ENCODE peak calls at places on chromosomes 5 and 9, in seven cellular contexts. U is foreskin fibroblast, D is GM13977, F is cardiac muscle cell, Q is CD14-positive monocyte, A is IMR-90, X is mesothelial cell of epicardium. M is an unnamed sample.

GRCh38 chr9:135061441-135061840 is 26.0 kb upstream of the OLFM1 start:
- DNase-seq in U (no peak), D (no peak), F (no peak), Q (no peak), A (no peak), X (peak; percentile 6), M (peak; percentile 18)

GRCh38 chr9:132943677-132944293 is 631 bp downstream of the TSC1 start:
- DNase-seq in U (peak; percentile 16), D (peak; percentile 30), F (no peak), Q (no peak), A (no peak), X (no peak), M (no peak)

GRCh38 chr9:112496074-112496722 is 9.6 kb downstream of the KIAA1958 start:
- DNase-seq in U (no peak), D (no peak), F (peak; percentile 36), Q (no peak), A (peak; percentile 15), X (no peak), M (no peak)

GRCh38 chr5:133259199-133259997 is 207.6 kb downstream of the HSPA4 start:
- DNase-seq in U (no peak), D (no peak), F (no peak), Q (no peak), A (no peak), X (no peak), M (peak; percentile 13)

GRCh38 chr5:153517105-153517700 is 26.7 kb downstream of the GRIA1 start:
- DNase-seq in U (no peak), D (no peak), F (no peak), Q (no peak), A (no peak), X (no peak), M (no peak)

GRCh38 chr5:4738298-4738697 is 401.8 kb upstream of the ADAMTS16 start:
- DNase-seq in U (no peak), D (no peak), F (no peak), Q (no peak), A (no peak), X (no peak), M (no peak)

GRCh38 chr5:175867587-175868347 is 3.6 kb upstream of the CPLX2 start:
- DNase-seq in U (no peak), D (no peak), F (peak; percentile 2), Q (no peak), A (no peak), X (no peak), M (no peak)

GRCh38 chr5:107853031-107853430 is 182.3 kb upstream of the EFNA5 start:
- DNase-seq in U (no peak), D (no peak), F (no peak), Q (no peak), A (no peak), X (no peak), M (no peak)

GRCh38 chr5:33205727-33206410 is 234.9 kb upstream of the TARS1 start:
- DNase-seq in U (no peak), D (no peak), F (peak; percentile 19), Q (no peak), A (no peak), X (no peak), M (no peak)

GRCh38 chr5:13248236-13248635 is 696.3 kb downstream of the DNAH5 start:
- DNase-seq in U (no peak), D (no peak), F (no peak), Q (no peak), A (no peak), X (no peak), M (no peak)

GRCh38 chr5:82386576-82386975 is 108.4 kb upstream of the RPS23 start:
- DNase-seq in U (no peak), D (no peak), F (no peak), Q (no peak), A (no peak), X (no peak), M (no peak)

GRCh38 chr9:93701494-93702218 is 125.3 kb downstream of the PHF2 start:
- DNase-seq in U (no peak), D (no peak), F (no peak), Q (no peak), A (no peak), X (no peak), M (peak; percentile 59)

GRCh38 chr5:81817980-81818379 is 67.1 kb upstream of the SSBP2 start:
- DNase-seq in U (no peak), D (no peak), F (no peak), Q (no peak), A (no peak), X (no peak), M (no peak)

GRCh38 chr5:74250304-74251102 is 390.0 kb downstream of the ENC1 start:
- DNase-seq in U (no peak), D (no peak), F (peak; percentile 40), Q (no peak), A (no peak), X (no peak), M (no peak)

GRCh38 chr5:9513825-9514224 is 32.0 kb downstream of the SEMA5A start:
- DNase-seq in U (peak; percentile 84), D (no peak), F (peak; percentile 42), Q (no peak), A (peak; percentile 47), X (no peak), M (no peak)

GRCh38 chr5:108637110-108637509 is 110.6 kb upstream of the FER start:
- DNase-seq in U (peak; percentile 51), D (no peak), F (peak; percentile 78), Q (no peak), A (peak; percentile 62), X (no peak), M (no peak)

GRCh38 chr5:2215059-2215458 is 332.3 kb upstream of the IRX4 start:
- DNase-seq in U (no peak), D (no peak), F (no peak), Q (no peak), A (no peak), X (no peak), M (no peak)

GRCh38 chr5:91651704-91652103 is 268.6 kb upstream of the ARRDC3 start:
- DNase-seq in U (no peak), D (no peak), F (no peak), Q (no peak), A (no peak), X (no peak), M (peak; percentile 52)

GRCh38 chr5:79474416-79475173 is 39.3 kb downstream of the HOMER1 start:
- DNase-seq in U (no peak), D (peak; percentile 13), F (no peak), Q (no peak), A (peak; percentile 24), X (no peak), M (no peak)

GRCh38 chr9:29290519-29290918 is 1717.2 kb upstream of the C9orf72 start:
- DNase-seq in U (no peak), D (no peak), F (no peak), Q (no peak), A (no peak), X (no peak), M (no peak)

GRCh38 chr9:29289365-29289764 is 1716.1 kb upstream of the C9orf72 start:
- DNase-seq in U (no peak), D (no peak), F (no peak), Q (no peak), A (no peak), X (no peak), M (no peak)

GRCh38 chr9:29285818-29286217 is 1712.5 kb upstream of the C9orf72 start:
- DNase-seq in U (no peak), D (no peak), F (peak; percentile 3), Q (no peak), A (no peak), X (no peak), M (no peak)
- TF ChIP-seq CTCF in U (no peak), D (no peak), F (no peak), Q (no peak), A (no peak), X (no peak), M (peak; percentile 13)

GRCh38 chr5:95533761-95534160 is 21.0 kb downstream of the SKIC3 start:
- DNase-seq in U (peak; percentile 27), D (no peak), F (no peak), Q (no peak), A (peak; percentile 40), X (no peak), M (no peak)
- TF ChIP-seq CTCF in U (no peak), D (no peak), F (no peak), Q (no peak), A (no peak), X (no peak), M (no peak)

GRCh38 chr5:135218486-135218755 is 180.6 kb downstream of the MACROH2A1 start:
- DNase-seq in U (no peak), D (no peak), F (no peak), Q (peak; percentile 22), A (no peak), X (no peak), M (peak; percentile 47)

GRCh38 chr5:135216813-135217154 is 182.2 kb downstream of the MACROH2A1 start:
- DNase-seq in U (no peak), D (no peak), F (no peak), Q (no peak), A (no peak), X (no peak), M (no peak)

GRCh38 chr5:135219239-135219638 is 179.8 kb downstream of the MACROH2A1 start:
- DNase-seq in U (peak; percentile 57), D (no peak), F (no peak), Q (no peak), A (no peak), X (no peak), M (no peak)

GRCh38 chr5:135216072-135216812 is 182.2 kb upstream of the PITX1 start:
- DNase-seq in U (no peak), D (no peak), F (no peak), Q (peak; percentile 22), A (no peak), X (no peak), M (no peak)

DNA sequence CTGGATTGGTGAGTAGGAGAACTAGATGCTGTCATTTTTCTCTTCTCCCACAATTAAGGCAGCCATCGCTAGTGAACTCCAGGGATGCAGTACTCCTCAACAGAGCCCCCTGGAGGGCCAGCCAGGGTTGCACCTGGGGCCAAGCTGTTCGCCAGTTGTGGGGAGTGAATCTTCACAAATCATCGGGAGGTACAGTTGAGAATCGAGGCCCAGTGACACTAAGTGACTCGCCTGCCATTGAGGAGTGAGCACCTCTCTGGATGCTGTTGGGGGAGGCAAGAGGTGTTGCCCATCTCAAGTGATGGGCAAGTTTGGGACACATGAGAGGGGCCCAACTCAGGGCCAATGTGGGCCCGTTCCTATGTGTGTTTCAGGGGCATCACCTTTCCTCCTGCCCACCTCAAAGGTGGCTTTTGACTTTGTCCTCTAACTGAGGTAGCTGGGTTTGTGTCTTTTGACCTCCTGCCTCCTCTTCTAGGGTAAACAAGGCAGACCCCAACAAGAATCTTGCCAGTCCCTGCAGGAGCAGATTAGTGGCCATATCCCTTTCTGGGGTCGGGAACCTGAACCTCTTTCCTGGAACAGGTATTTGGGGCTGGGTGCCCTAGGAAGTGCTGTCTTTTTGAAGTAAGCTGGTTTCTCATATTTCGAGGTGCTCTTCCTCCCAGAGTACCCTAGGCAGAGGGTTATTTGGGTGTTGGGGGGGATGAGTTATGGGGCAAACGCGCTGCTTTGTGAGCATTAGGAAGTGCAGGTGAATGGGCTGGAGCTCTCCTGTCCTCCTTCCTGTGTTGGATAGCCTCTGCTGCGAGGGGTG is 181.2 kb downstream of the MACROH2A1 start:
- DNase-seq in U (no peak), D (no peak), F (no peak), Q (peak; percentile 35), A (no peak), X (no peak), M (no peak)
- TF ChIP-seq CTCF in U (no peak), D (peak; percentile 4), F (no peak), Q (no peak), A (no peak), X (no peak), M (no peak)

DNA sequence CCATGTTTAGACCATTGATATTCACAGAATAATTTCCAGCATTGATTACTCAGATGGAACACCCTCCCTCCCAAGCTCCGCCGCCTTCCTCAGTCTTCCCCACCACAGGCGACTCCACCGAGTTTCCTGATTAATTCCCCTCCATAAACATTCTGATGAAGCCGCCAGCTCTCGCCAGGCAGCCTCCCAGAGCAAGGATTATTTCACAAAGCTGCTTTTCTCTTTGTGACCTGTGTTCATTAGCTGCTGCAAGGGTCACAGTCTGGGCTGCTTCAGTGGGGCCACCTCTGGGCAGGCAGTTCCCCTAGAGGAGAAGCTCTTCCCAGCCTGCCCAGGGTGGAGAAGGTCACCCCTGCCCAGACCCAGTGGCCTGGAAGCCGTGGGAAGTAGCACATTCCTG is 58.3 kb upstream of the RAPGEF1 start:
- DNase-seq in U (no peak), D (no peak), F (no peak), Q (no peak), A (no peak), X (no peak), M (peak; percentile 62)
- TF ChIP-seq CTCF in U (no peak), D (no peak), F (no peak), Q (no peak), A (no peak), X (no peak), M (no peak)